ENCODE peak calls at places on chromosomes 7 and 10, in ten cellular contexts. X, S, J, Y, N, R, I, F, H and Z are unnamed samples.

GRCh38 chr10:3465406-3465891 is 292.9 kb upstream of the PITRM1 start:
- DNase-seq in X (no peak), S (no peak), J (no peak), Y (no peak), N (no peak), R (no peak), I (no peak), F (no peak), H (no peak), Z (no peak)

GRCh38 chr7:140640727-140641531 is at the start of gene DENND2A:
- DNase-seq in X (peak; percentile 87), S (peak; percentile 79), J (peak; percentile 63), Y (peak; percentile 82), N (peak; percentile 39), R (no peak), I (no peak), F (no peak), H (peak; percentile 84), Z (no peak)

GRCh38 chr10:91709394-91709798 is 76.5 kb upstream of the PPP1R3C start:
- DNase-seq in X (no peak), S (no peak), J (no peak), Y (no peak), N (no peak), R (no peak), I (no peak), F (no peak), H (peak; percentile 32), Z (no peak)

GRCh38 chr7:45890125-45890901 is 2.0 kb downstream of the IGFBP1 start:
- DNase-seq in X (no peak), S (no peak), J (no peak), Y (no peak), N (no peak), R (no peak), I (no peak), F (no peak), H (no peak), Z (no peak)

GRCh38 chr7:106765727-106766355 is 99.2 kb upstream of the PIK3CG start:
- DNase-seq in X (no peak), S (no peak), J (no peak), Y (no peak), N (no peak), R (no peak), I (no peak), F (no peak), H (no peak), Z (no peak)

GRCh38 chr10:43885842-43886241 is 237.2 kb upstream of the ZNF32 start:
- DNase-seq in X (no peak), S (no peak), J (peak; percentile 55), Y (no peak), N (no peak), R (no peak), I (no peak), F (no peak), H (no peak), Z (no peak)

GRCh38 chr7:120684463-120684862 is 173.5 kb downstream of the TSPAN12 start:
- DNase-seq in X (no peak), S (no peak), J (no peak), Y (no peak), N (no peak), R (no peak), I (no peak), F (no peak), H (no peak), Z (no peak)

GRCh38 chr10:125548878-125549277 is 134.1 kb downstream of the TEX36 start:
- DNase-seq in X (no peak), S (peak; percentile 29), J (no peak), Y (no peak), N (peak; percentile 68), R (no peak), I (no peak), F (no peak), H (no peak), Z (no peak)

GRCh38 chr10:35443858-35444257 is 107.5 kb downstream of the CCNY start:
- DNase-seq in X (no peak), S (no peak), J (no peak), Y (no peak), N (no peak), R (no peak), I (no peak), F (no peak), H (no peak), Z (no peak)
- H3K9me3 ChIP-seq in X (peaks cover 12% of the 10 kb centered on the region), S (no peaks in the 10 kb centered on the region), J (peaks cover 15% of the 10 kb centered on the region), Y (peaks cover 47% of the 10 kb centered on the region), N (no peaks in the 10 kb centered on the region), R (peaks cover 34% of the 10 kb centered on the region), I (peaks cover 38% of the 10 kb centered on the region), F (peaks cover 48% of the 10 kb centered on the region), H (peaks cover 15% of the 10 kb centered on the region), Z (peaks cover 8% of the 10 kb centered on the region)

GRCh38 chr7:81190997-81191747 is 272.3 kb upstream of the SEMA3C start:
- DNase-seq in X (peak; percentile 29), S (no peak), J (peak; percentile 25), Y (no peak), N (no peak), R (peak; percentile 60), I (no peak), F (no peak), H (peak; percentile 49), Z (no peak)

DNA sequence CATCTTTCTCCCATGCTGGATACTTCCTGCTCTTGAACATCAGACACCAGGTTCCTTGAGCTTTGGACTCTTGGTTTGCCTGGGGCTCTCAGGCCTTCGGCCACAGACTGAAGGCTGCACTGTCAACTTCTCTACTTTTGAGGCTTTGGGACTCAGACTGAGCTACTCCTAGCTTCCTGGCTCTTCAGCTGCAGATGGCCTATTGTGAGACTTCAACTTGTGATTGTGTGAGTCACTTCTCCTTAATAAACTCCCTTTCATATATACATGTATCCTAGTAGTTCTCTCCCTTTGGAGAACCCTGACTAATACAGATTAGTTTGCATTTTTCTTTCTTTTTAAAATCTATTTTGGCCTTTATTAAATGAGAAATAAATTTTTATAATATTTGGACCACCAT is 276.2 kb upstream of the SEMA3C start:
- DNase-seq in X (no peak), S (no peak), J (no peak), Y (no peak), N (no peak), R (no peak), I (no peak), F (no peak), H (no peak), Z (no peak)
- H3K9me3 ChIP-seq in X (no peaks in the 10 kb centered on the region), S (no peaks in the 10 kb centered on the region), J (no peaks in the 10 kb centered on the region), Y (no peaks in the 10 kb centered on the region), N (no peaks in the 10 kb centered on the region), R (no peaks in the 10 kb centered on the region), I (no peaks in the 10 kb centered on the region), F (no peaks in the 10 kb centered on the region), H (no peaks in the 10 kb centered on the region), Z (peaks cover 2% of the 10 kb centered on the region)

GRCh38 chr10:124539935-124540641 is 78.5 kb downstream of the LHPP start:
- DNase-seq in X (peak; percentile 81), S (peak; percentile 75), J (peak; percentile 52), Y (peak; percentile 82), N (peak; percentile 45), R (peak; percentile 28), I (peak; percentile 63), F (no peak), H (peak; percentile 57), Z (peak; percentile 68)

GRCh38 chr10:124542336-124542735 is 80.7 kb downstream of the LHPP start:
- DNase-seq in X (no peak), S (no peak), J (no peak), Y (no peak), N (no peak), R (no peak), I (no peak), F (no peak), H (no peak), Z (no peak)

GRCh38 chr10:124543146-124543545 is 81.5 kb downstream of the LHPP start:
- DNase-seq in X (no peak), S (no peak), J (no peak), Y (no peak), N (no peak), R (no peak), I (no peak), F (no peak), H (no peak), Z (no peak)

GRCh38 chr10:124538669-124539068 is 77.0 kb downstream of the LHPP start:
- DNase-seq in X (peak; percentile 24), S (no peak), J (no peak), Y (no peak), N (no peak), R (no peak), I (no peak), F (no peak), H (no peak), Z (no peak)

DNA sequence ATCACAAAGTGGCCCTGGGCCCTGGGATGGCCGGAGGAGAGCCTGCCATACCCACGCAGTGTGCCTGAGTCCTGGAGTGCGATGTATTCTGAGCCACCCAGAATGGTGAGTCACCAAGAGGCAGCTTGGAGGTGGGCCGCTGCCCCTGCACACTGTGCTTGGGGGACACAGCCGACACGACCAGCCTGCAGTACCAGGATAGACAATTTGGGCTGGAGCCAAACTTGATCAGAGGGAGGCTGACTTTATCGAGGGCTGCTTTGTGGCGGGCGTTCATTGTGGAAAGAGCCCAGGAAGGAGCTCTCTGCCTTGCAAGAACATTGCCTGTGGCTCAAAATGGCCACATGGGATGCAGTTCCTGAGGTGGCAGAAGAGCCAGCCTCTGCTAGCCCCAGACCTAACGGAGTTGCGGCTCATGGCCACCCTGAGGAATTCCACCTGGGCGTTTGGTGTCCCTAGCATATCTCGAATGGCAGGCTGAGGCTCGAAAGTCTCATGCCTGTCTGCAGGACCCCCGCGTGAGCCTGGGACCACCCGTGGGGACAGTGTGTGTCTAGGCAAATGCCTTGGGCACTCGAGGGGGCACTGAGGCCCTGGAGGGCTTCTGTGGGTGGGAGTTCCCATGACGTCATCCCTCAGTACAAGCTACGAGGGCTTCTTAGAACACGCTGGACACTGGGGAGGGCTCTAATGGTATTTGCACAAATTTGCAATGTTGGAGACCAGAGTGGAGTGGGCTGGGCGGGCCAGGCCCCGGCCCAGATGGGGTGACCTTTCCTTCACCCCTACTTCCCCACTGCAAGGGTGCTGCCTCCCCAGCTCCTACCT is 79.7 kb downstream of the LHPP start:
- DNase-seq in X (peak; percentile 23), S (no peak), J (no peak), Y (no peak), N (no peak), R (no peak), I (no peak), F (no peak), H (no peak), Z (no peak)
- H3K9me3 ChIP-seq in X (no peaks in the 10 kb centered on the region), S (no peaks in the 10 kb centered on the region), J (no peaks in the 10 kb centered on the region), Y (no peaks in the 10 kb centered on the region), N (no peaks in the 10 kb centered on the region), R (no peaks in the 10 kb centered on the region), I (no peaks in the 10 kb centered on the region), F (no peaks in the 10 kb centered on the region), H (no peaks in the 10 kb centered on the region), Z (no peaks in the 10 kb centered on the region)

DNA sequence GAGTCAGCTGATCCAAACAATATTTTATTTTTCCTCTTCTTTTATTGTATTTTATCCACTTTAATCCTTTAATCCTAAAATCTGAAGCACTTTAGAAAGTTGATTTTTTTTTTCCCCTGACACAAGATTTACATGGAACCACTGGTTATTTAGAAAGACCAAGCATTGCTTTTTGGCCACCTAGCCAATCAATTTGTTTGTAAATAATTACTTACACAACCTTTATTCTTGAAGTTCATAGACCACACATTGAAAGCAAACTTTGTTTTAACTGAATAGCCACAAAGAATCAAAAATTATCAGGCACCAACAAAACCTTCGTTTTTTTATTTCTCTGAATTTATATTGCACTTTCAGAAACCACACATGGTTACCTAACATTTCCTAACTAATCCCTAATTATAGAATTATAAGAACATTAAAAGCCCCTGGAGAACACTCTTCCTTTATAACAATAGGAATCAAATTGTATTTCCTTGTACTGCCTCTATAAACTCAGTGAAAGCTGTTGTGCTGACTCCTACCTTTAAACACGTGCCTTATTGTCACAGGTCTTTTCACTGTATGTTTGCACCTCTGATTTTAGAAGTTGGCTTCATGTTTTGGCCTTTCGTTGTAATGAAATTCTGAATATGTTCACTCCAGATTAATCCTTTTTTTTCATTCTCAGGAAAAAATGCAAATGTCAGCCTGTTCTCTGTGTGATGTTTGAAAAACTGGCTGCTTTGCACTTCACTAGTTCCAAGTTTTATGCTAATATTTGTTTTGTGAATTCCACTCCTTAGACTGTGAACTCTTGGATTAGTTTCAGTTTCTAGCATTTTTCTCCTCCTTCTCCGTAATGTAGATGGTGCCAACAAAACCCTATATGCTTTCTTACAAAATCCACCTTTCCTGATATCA is 1511.9 kb downstream of the REEP3 start:
- DNase-seq in X (no peak), S (no peak), J (no peak), Y (no peak), N (no peak), R (no peak), I (no peak), F (no peak), H (no peak), Z (no peak)
- H3K9me3 ChIP-seq in X (peaks cover 17% of the 10 kb centered on the region), S (no peaks in the 10 kb centered on the region), J (peaks cover 12% of the 10 kb centered on the region), Y (peaks cover 30% of the 10 kb centered on the region), N (no peaks in the 10 kb centered on the region), R (peaks cover 2% of the 10 kb centered on the region), I (no peaks in the 10 kb centered on the region), F (peaks cover 18% of the 10 kb centered on the region), H (peaks cover 9% of the 10 kb centered on the region), Z (no peaks in the 10 kb centered on the region)